ENCODE peak calls at places on chromosomes 1 and 21, in five cellular contexts. One of them, this sample, is unnamed.

GRCh38 chr1:11799896-11800295 is 5.9 kb downstream of the MTHFR start:
- DNase-seq in SK-N-SH: no peak
- DNase-seq in stomach: no peak
- DNase-seq in CD4-positive, alpha-beta memory T cell: no peak
- DNase-seq in breast epithelium: no peak
- DNase-seq in this sample: no peak

GRCh38 chr1:51833700-51834099 is 44.8 kb downstream of the NRDC start:
- DNase-seq in SK-N-SH: no peak
- DNase-seq in stomach: no peak
- DNase-seq in CD4-positive, alpha-beta memory T cell: no peak
- DNase-seq in breast epithelium: no peak
- DNase-seq in this sample: no peak

GRCh38 chr1:200644021-200644420 is 23.5 kb upstream of the KIF14 start:
- DNase-seq in SK-N-SH: no peak
- DNase-seq in stomach: no peak
- DNase-seq in CD4-positive, alpha-beta memory T cell: no peak
- DNase-seq in breast epithelium: no peak
- DNase-seq in this sample: no peak

GRCh38 chr1:201739492-201740085 is 89.4 kb upstream of the IPO9 start:
- DNase-seq in SK-N-SH: peak; percentile 85
- DNase-seq in stomach: peak; percentile 83
- DNase-seq in CD4-positive, alpha-beta memory T cell: peak; percentile 61
- DNase-seq in breast epithelium: no peak
- DNase-seq in this sample: peak; percentile 73

GRCh38 chr1:97350241-97350640 is 570.6 kb downstream of the DPYD start:
- DNase-seq in SK-N-SH: no peak
- DNase-seq in stomach: no peak
- DNase-seq in CD4-positive, alpha-beta memory T cell: no peak
- DNase-seq in breast epithelium: no peak
- DNase-seq in this sample: no peak

GRCh38 chr1:147787765-147788164 is 27.4 kb upstream of the GJA5 start:
- DNase-seq in SK-N-SH: no peak
- DNase-seq in stomach: no peak
- DNase-seq in CD4-positive, alpha-beta memory T cell: no peak
- DNase-seq in breast epithelium: no peak
- DNase-seq in this sample: no peak

GRCh38 chr1:154502066-154502741 is at the start of the genes SHE and TDRD10:
- DNase-seq in SK-N-SH: peak; percentile 75
- DNase-seq in stomach: no peak
- DNase-seq in CD4-positive, alpha-beta memory T cell: no peak
- DNase-seq in breast epithelium: no peak
- DNase-seq in this sample: peak; percentile 40

GRCh38 chr1:56157477-56157876 is 421.9 kb downstream of the PLPP3 start:
- DNase-seq in SK-N-SH: no peak
- DNase-seq in stomach: no peak
- DNase-seq in CD4-positive, alpha-beta memory T cell: no peak
- DNase-seq in breast epithelium: no peak
- DNase-seq in this sample: no peak

GRCh38 chr1:186782791-186783190 is 46.0 kb upstream of the PLA2G4A start:
- DNase-seq in SK-N-SH: no peak
- DNase-seq in stomach: no peak
- DNase-seq in CD4-positive, alpha-beta memory T cell: no peak
- DNase-seq in breast epithelium: no peak
- DNase-seq in this sample: peak; percentile 37

GRCh38 chr1:180631197-180631765 is 541 bp upstream of the XPR1 start:
- DNase-seq in SK-N-SH: no peak
- DNase-seq in stomach: no peak
- DNase-seq in CD4-positive, alpha-beta memory T cell: no peak
- DNase-seq in breast epithelium: no peak
- DNase-seq in this sample: no peak

GRCh38 chr21:31654340-31654739 is 5.2 kb upstream of the SOD1 start:
- DNase-seq in SK-N-SH: no peak
- DNase-seq in stomach: no peak
- DNase-seq in CD4-positive, alpha-beta memory T cell: no peak
- DNase-seq in breast epithelium: no peak
- DNase-seq in this sample: no peak
- H3K4me3 ChIP-seq in SK-N-SH: no peak overlapping the region
- H3K4me3 ChIP-seq in stomach: no peak overlapping the region
- H3K4me3 ChIP-seq in CD4-positive, alpha-beta memory T cell: no peak overlapping the region
- H3K4me3 ChIP-seq in breast epithelium: no peak overlapping the region
- H3K4me3 ChIP-seq in this sample: no peak overlapping the region

DNA sequence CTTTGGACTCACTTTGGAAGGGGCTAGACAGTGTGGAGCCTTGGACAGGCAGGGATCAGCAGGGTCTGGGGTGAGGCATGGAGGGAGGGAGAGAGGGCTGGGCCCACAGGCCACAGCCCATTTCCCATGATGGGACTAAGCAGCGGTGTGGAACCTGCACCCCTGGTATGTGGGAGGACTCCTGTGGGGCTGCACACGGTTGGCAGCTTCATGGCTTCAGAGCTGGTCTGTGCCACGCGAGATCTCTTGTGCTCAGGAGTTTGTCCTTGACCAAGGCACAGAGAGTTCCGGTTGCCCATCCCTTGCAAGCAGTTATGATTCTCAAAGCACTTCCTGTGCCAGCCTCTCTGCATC is 8.1 kb upstream of the PTTG1IP start:
- DNase-seq in SK-N-SH: peak; percentile 10
- DNase-seq in stomach: no peak
- DNase-seq in CD4-positive, alpha-beta memory T cell: no peak
- DNase-seq in breast epithelium: no peak
- DNase-seq in this sample: no peak
- H3K4me3 ChIP-seq in SK-N-SH: no peak overlapping the region
- H3K4me3 ChIP-seq in stomach: no peak overlapping the region
- H3K4me3 ChIP-seq in CD4-positive, alpha-beta memory T cell: no peak overlapping the region
- H3K4me3 ChIP-seq in breast epithelium: no peak overlapping the region
- H3K4me3 ChIP-seq in this sample: no peak overlapping the region

GRCh38 chr1:167938083-167938482 is 1.2 kb upstream of the MPC2 start:
- DNase-seq in SK-N-SH: no peak
- DNase-seq in stomach: no peak
- DNase-seq in CD4-positive, alpha-beta memory T cell: no peak
- DNase-seq in breast epithelium: no peak
- DNase-seq in this sample: peak; percentile 4
- H3K4me3 ChIP-seq in SK-N-SH: peak overlapping the region; percentile 81
- H3K4me3 ChIP-seq in stomach: peak overlapping the region; percentile 83
- H3K4me3 ChIP-seq in CD4-positive, alpha-beta memory T cell: no peak overlapping the region
- H3K4me3 ChIP-seq in breast epithelium: peak overlapping the region; percentile 87
- H3K4me3 ChIP-seq in this sample: peak overlapping the region; percentile 97

GRCh38 chr21:33360871-33361602 is 36.3 kb downstream of the IFNAR1 start:
- DNase-seq in SK-N-SH: peak; percentile 71
- DNase-seq in stomach: peak; percentile 82
- DNase-seq in CD4-positive, alpha-beta memory T cell: peak; percentile 83
- DNase-seq in breast epithelium: peak; percentile 70
- DNase-seq in this sample: peak; percentile 74
- H3K4me3 ChIP-seq in SK-N-SH: peak overlapping the region; percentile 29
- H3K4me3 ChIP-seq in stomach: peak overlapping the region; percentile 14
- H3K4me3 ChIP-seq in CD4-positive, alpha-beta memory T cell: peak overlapping the region; percentile 58
- H3K4me3 ChIP-seq in breast epithelium: no peak overlapping the region
- H3K4me3 ChIP-seq in this sample: peak overlapping the region; percentile 27

DNA sequence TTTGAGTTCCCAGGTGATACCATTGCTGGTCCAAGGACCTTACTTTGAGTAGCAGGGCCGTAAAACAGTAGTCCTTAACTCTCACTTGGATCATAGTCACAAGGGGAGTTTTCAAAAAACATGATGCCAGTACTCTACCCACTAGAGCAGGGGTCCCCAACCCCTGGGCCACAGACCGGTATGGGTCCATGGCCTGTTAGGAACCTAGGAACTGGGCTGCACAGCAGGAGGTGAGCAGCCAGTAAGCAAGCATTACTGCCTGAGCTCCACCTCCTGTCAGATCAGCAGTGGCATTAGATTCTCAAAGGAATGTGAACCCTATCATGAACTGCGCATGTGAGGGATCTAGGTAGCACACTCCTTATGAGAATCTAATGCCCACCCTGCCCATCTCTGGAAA is 39.7 kb upstream of the KCNQ4 start:
- DNase-seq in SK-N-SH: no peak
- DNase-seq in stomach: no peak
- DNase-seq in CD4-positive, alpha-beta memory T cell: no peak
- DNase-seq in breast epithelium: no peak
- DNase-seq in this sample: no peak
- H3K4me3 ChIP-seq in SK-N-SH: no peak overlapping the region
- H3K4me3 ChIP-seq in stomach: no peak overlapping the region
- H3K4me3 ChIP-seq in CD4-positive, alpha-beta memory T cell: no peak overlapping the region
- H3K4me3 ChIP-seq in breast epithelium: no peak overlapping the region
- H3K4me3 ChIP-seq in this sample: no peak overlapping the region

GRCh38 chr1:174572771-174573170 is 125.0 kb downstream of the GPR52 start:
- DNase-seq in SK-N-SH: no peak
- DNase-seq in stomach: no peak
- DNase-seq in CD4-positive, alpha-beta memory T cell: no peak
- DNase-seq in breast epithelium: no peak
- DNase-seq in this sample: no peak
- H3K4me3 ChIP-seq in SK-N-SH: no peak overlapping the region
- H3K4me3 ChIP-seq in stomach: no peak overlapping the region
- H3K4me3 ChIP-seq in CD4-positive, alpha-beta memory T cell: no peak overlapping the region
- H3K4me3 ChIP-seq in breast epithelium: no peak overlapping the region
- H3K4me3 ChIP-seq in this sample: no peak overlapping the region

GRCh38 chr1:5843521-5844096 is 148.6 kb downstream of the NPHP4 start:
- DNase-seq in SK-N-SH: peak; percentile 70
- DNase-seq in stomach: no peak
- DNase-seq in CD4-positive, alpha-beta memory T cell: no peak
- DNase-seq in breast epithelium: no peak
- DNase-seq in this sample: no peak
- H3K4me3 ChIP-seq in SK-N-SH: no peak overlapping the region
- H3K4me3 ChIP-seq in stomach: no peak overlapping the region
- H3K4me3 ChIP-seq in CD4-positive, alpha-beta memory T cell: no peak overlapping the region
- H3K4me3 ChIP-seq in breast epithelium: no peak overlapping the region
- H3K4me3 ChIP-seq in this sample: no peak overlapping the region

GRCh38 chr21:43789276-43790052 is at the start of gene RRP1:
- DNase-seq in SK-N-SH: peak; percentile 99
- DNase-seq in stomach: peak; percentile 95
- DNase-seq in CD4-positive, alpha-beta memory T cell: peak; percentile 94
- DNase-seq in breast epithelium: peak; percentile 86
- DNase-seq in this sample: peak; percentile 94

GRCh38 chr21:43787180-43787533 is 2.2 kb upstream of the RRP1 start:
- DNase-seq in SK-N-SH: no peak
- DNase-seq in stomach: no peak
- DNase-seq in CD4-positive, alpha-beta memory T cell: no peak
- DNase-seq in breast epithelium: no peak
- DNase-seq in this sample: no peak

GRCh38 chr21:43785134-43785533 is 4.2 kb upstream of the RRP1 start:
- DNase-seq in SK-N-SH: no peak
- DNase-seq in stomach: no peak
- DNase-seq in CD4-positive, alpha-beta memory T cell: no peak
- DNase-seq in breast epithelium: no peak
- DNase-seq in this sample: no peak

GRCh38 chr21:43790053-43790524 is 712 bp downstream of the RRP1 start:
- DNase-seq in SK-N-SH: no peak
- DNase-seq in stomach: no peak
- DNase-seq in CD4-positive, alpha-beta memory T cell: no peak
- DNase-seq in breast epithelium: no peak
- DNase-seq in this sample: no peak

GRCh38 chr21:43786423-43787179 is 2.8 kb upstream of the RRP1 start:
- DNase-seq in SK-N-SH: no peak
- DNase-seq in stomach: no peak
- DNase-seq in CD4-positive, alpha-beta memory T cell: no peak
- DNase-seq in breast epithelium: no peak
- DNase-seq in this sample: no peak
- H3K4me3 ChIP-seq in SK-N-SH: no peak overlapping the region
- H3K4me3 ChIP-seq in stomach: no peak overlapping the region
- H3K4me3 ChIP-seq in CD4-positive, alpha-beta memory T cell: no peak overlapping the region
- H3K4me3 ChIP-seq in breast epithelium: no peak overlapping the region
- H3K4me3 ChIP-seq in this sample: no peak overlapping the region